ENCODE peak calls at places on chromosomes 4 and X, in six cellular contexts. One of them, this sample, is unnamed.

GRCh38 chr4:150906987-150907633 is 108.0 kb downstream of the LRBA start:
- DNase-seq in A549: peak
- DNase-seq in WERI-Rb-1: no peak
- DNase-seq in LNCaP clone FGC: no peak
- DNase-seq in heart right ventricle: peak
- DNase-seq in IMR-90: no peak
- DNase-seq in this sample: no peak

GRCh38 chr4:5969777-5970176 is 48.5 kb downstream of the C4orf50 start:
- DNase-seq in A549: no peak
- DNase-seq in WERI-Rb-1: no peak
- DNase-seq in LNCaP clone FGC: no peak
- DNase-seq in heart right ventricle: no peak
- DNase-seq in IMR-90: no peak
- DNase-seq in this sample: no peak

GRCh38 chrX:3501833-3502535 is 155.5 kb upstream of the MXRA5 start:
- DNase-seq in A549: no peak
- DNase-seq in WERI-Rb-1: no peak
- DNase-seq in LNCaP clone FGC: no peak
- DNase-seq in heart right ventricle: peak
- DNase-seq in IMR-90: no peak
- DNase-seq in this sample: no peak

GRCh38 chr4:114115526-114115925 is 136.1 kb upstream of the ARSJ start:
- DNase-seq in A549: no peak
- DNase-seq in WERI-Rb-1: no peak
- DNase-seq in LNCaP clone FGC: no peak
- DNase-seq in heart right ventricle: no peak
- DNase-seq in IMR-90: no peak
- DNase-seq in this sample: no peak

GRCh38 chr4:53537606-53538005 is 53.7 kb downstream of the LNX1 start:
- DNase-seq in A549: no peak
- DNase-seq in WERI-Rb-1: no peak
- DNase-seq in LNCaP clone FGC: peak
- DNase-seq in heart right ventricle: no peak
- DNase-seq in IMR-90: no peak
- DNase-seq in this sample: no peak

GRCh38 chrX:46561931-46562721 is 11.4 kb upstream of the CHST7 start:
- DNase-seq in A549: no peak
- DNase-seq in WERI-Rb-1: no peak
- DNase-seq in LNCaP clone FGC: no peak
- DNase-seq in heart right ventricle: peak
- DNase-seq in IMR-90: no peak
- DNase-seq in this sample: peak

GRCh38 chrX:96685205-96686099 is 810 bp downstream of the DIAPH2 start:
- DNase-seq in A549: peak
- DNase-seq in WERI-Rb-1: peak
- DNase-seq in LNCaP clone FGC: no peak
- DNase-seq in heart right ventricle: peak
- DNase-seq in IMR-90: peak
- DNase-seq in this sample: no peak

GRCh38 chr4:166153539-166153938 is 280.5 kb downstream of the TLL1 start:
- DNase-seq in A549: no peak
- DNase-seq in WERI-Rb-1: no peak
- DNase-seq in LNCaP clone FGC: no peak
- DNase-seq in heart right ventricle: no peak
- DNase-seq in IMR-90: no peak
- DNase-seq in this sample: no peak

GRCh38 chrX:133350751-133351150 is 64.5 kb downstream of the GPC4 start:
- DNase-seq in A549: no peak
- DNase-seq in WERI-Rb-1: no peak
- DNase-seq in LNCaP clone FGC: no peak
- DNase-seq in heart right ventricle: peak
- DNase-seq in IMR-90: no peak
- DNase-seq in this sample: no peak

GRCh38 chr4:181564616-181565015 is 678.6 kb upstream of the TENM3 start:
- DNase-seq in A549: no peak
- DNase-seq in WERI-Rb-1: no peak
- DNase-seq in LNCaP clone FGC: no peak
- DNase-seq in heart right ventricle: no peak
- DNase-seq in IMR-90: peak
- DNase-seq in this sample: no peak

GRCh38 chr4:99300934-99301333 is 10.1 kb upstream of the ADH1A start:
- DNase-seq in A549: peak
- DNase-seq in WERI-Rb-1: no peak
- DNase-seq in LNCaP clone FGC: peak
- DNase-seq in heart right ventricle: peak
- DNase-seq in IMR-90: peak
- DNase-seq in this sample: no peak

GRCh38 chr4:128649575-128650205 is 159.8 kb upstream of the JADE1 start:
- DNase-seq in A549: peak
- DNase-seq in WERI-Rb-1: no peak
- DNase-seq in LNCaP clone FGC: no peak
- DNase-seq in heart right ventricle: no peak
- DNase-seq in IMR-90: peak
- DNase-seq in this sample: no peak

GRCh38 chr4:114267976-114268375 is 288.5 kb upstream of the ARSJ start:
- DNase-seq in A549: no peak
- DNase-seq in WERI-Rb-1: no peak
- DNase-seq in LNCaP clone FGC: no peak
- DNase-seq in heart right ventricle: no peak
- DNase-seq in IMR-90: no peak
- DNase-seq in this sample: no peak

GRCh38 chr4:128130621-128131020 is 69.5 kb downstream of the LARP1B start:
- DNase-seq in A549: no peak
- DNase-seq in WERI-Rb-1: no peak
- DNase-seq in LNCaP clone FGC: no peak
- DNase-seq in heart right ventricle: no peak
- DNase-seq in IMR-90: no peak
- DNase-seq in this sample: no peak

GRCh38 chrX:110852180-110852579 is 56.6 kb upstream of the CHRDL1 start:
- DNase-seq in A549: peak
- DNase-seq in WERI-Rb-1: no peak
- DNase-seq in LNCaP clone FGC: no peak
- DNase-seq in heart right ventricle: no peak
- DNase-seq in IMR-90: peak
- DNase-seq in this sample: no peak

GRCh38 chr4:26717332-26717731 is 133.4 kb downstream of the TBC1D19 start:
- DNase-seq in A549: no peak
- DNase-seq in WERI-Rb-1: no peak
- DNase-seq in LNCaP clone FGC: no peak
- DNase-seq in heart right ventricle: no peak
- DNase-seq in IMR-90: peak
- DNase-seq in this sample: no peak

GRCh38 chrX:40471965-40472648 is 108.7 kb upstream of the ATP6AP2 start:
- DNase-seq in A549: peak
- DNase-seq in WERI-Rb-1: peak
- DNase-seq in LNCaP clone FGC: no peak
- DNase-seq in heart right ventricle: peak
- DNase-seq in IMR-90: peak
- DNase-seq in this sample: peak

GRCh38 chr4:88735554-88735953 is 37.9 kb upstream of the NAP1L5 start:
- DNase-seq in A549: no peak
- DNase-seq in WERI-Rb-1: no peak
- DNase-seq in LNCaP clone FGC: no peak
- DNase-seq in heart right ventricle: no peak
- DNase-seq in IMR-90: peak
- DNase-seq in this sample: no peak

GRCh38 chrX:40201486-40201885 is 103.7 kb upstream of the BCOR start:
- DNase-seq in A549: no peak
- DNase-seq in WERI-Rb-1: no peak
- DNase-seq in LNCaP clone FGC: no peak
- DNase-seq in heart right ventricle: no peak
- DNase-seq in IMR-90: no peak
- DNase-seq in this sample: peak

GRCh38 chrX:110108381-110108796 is 105.5 kb downstream of the TMEM164 start:
- DNase-seq in A549: no peak
- DNase-seq in WERI-Rb-1: no peak
- DNase-seq in LNCaP clone FGC: no peak
- DNase-seq in heart right ventricle: no peak
- DNase-seq in IMR-90: peak
- DNase-seq in this sample: no peak

GRCh38 chr4:13143704-13144103 is 340.4 kb downstream of the RAB28 start:
- DNase-seq in A549: no peak
- DNase-seq in WERI-Rb-1: no peak
- DNase-seq in LNCaP clone FGC: no peak
- DNase-seq in heart right ventricle: no peak
- DNase-seq in IMR-90: no peak
- DNase-seq in this sample: no peak

GRCh38 chr4:6340446-6341015 is 70.9 kb downstream of the WFS1 start:
- DNase-seq in A549: no peak
- DNase-seq in WERI-Rb-1: no peak
- DNase-seq in LNCaP clone FGC: no peak
- DNase-seq in heart right ventricle: no peak
- DNase-seq in IMR-90: no peak
- DNase-seq in this sample: no peak

DNA sequence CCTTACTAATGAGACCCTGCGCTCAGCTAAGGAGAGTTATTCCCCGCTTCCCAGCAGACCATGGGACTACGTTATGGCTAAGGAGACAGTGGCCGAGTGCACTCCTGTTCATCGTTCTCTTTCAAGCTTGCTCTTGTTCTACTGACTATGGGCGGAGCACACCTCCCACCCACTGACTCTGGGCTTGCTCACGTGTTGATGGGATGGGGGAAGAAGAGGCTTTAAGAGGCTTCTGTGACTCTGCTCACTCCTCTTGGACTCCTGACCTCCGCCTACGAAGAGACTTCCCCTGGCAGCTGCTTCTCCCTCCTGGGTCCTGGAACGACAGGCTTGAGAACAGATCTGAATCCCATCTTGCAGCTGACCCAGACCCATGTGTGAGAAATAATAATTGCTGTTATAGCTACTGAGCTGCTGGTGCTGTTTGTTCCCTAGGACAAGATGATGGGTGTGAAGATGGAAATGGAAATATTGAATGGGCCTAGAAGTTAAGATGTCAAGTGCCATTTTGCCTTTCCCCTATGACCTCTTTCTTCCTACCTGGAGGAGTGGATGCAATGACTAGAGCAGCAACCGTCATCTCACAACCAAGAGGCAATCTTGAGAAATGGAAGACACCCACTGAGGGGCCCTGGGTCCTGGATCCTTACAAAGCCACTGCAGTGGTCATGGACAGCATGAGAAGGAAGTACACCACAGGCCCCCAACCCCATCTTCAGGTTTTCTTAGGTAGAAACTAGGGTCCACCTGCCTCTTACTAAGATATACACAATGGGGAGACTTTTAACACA is 38.7 kb upstream of the IRAK1 start:
- DNase-seq in A549: no peak
- DNase-seq in WERI-Rb-1: no peak
- DNase-seq in LNCaP clone FGC: no peak
- DNase-seq in heart right ventricle: no peak
- DNase-seq in IMR-90: no peak
- DNase-seq in this sample: no peak
- H3K4me3 ChIP-seq in A549: no peak
- H3K4me3 ChIP-seq in WERI-Rb-1: no peak
- H3K4me3 ChIP-seq in LNCaP clone FGC: no peak
- H3K4me3 ChIP-seq in heart right ventricle: no peak
- H3K4me3 ChIP-seq in IMR-90: no peak
- H3K4me3 ChIP-seq in this sample: no peak

GRCh38 chr4:41784191-41784979 is 35.9 kb upstream of the PHOX2B start:
- DNase-seq in A549: no peak
- DNase-seq in WERI-Rb-1: peak
- DNase-seq in LNCaP clone FGC: no peak
- DNase-seq in heart right ventricle: no peak
- DNase-seq in IMR-90: no peak
- DNase-seq in this sample: no peak

GRCh38 chr4:41791557-41791956 is 43.0 kb upstream of the PHOX2B start:
- DNase-seq in A549: no peak
- DNase-seq in WERI-Rb-1: no peak
- DNase-seq in LNCaP clone FGC: no peak
- DNase-seq in heart right ventricle: no peak
- DNase-seq in IMR-90: no peak
- DNase-seq in this sample: no peak

GRCh38 chr4:41792166-41792565 is 43.6 kb upstream of the PHOX2B start:
- DNase-seq in A549: no peak
- DNase-seq in WERI-Rb-1: no peak
- DNase-seq in LNCaP clone FGC: no peak
- DNase-seq in heart right ventricle: no peak
- DNase-seq in IMR-90: no peak
- DNase-seq in this sample: no peak

GRCh38 chr4:41785665-41786064 is 37.1 kb upstream of the PHOX2B start:
- DNase-seq in A549: no peak
- DNase-seq in WERI-Rb-1: no peak
- DNase-seq in LNCaP clone FGC: no peak
- DNase-seq in heart right ventricle: no peak
- DNase-seq in IMR-90: no peak
- DNase-seq in this sample: no peak

DNA sequence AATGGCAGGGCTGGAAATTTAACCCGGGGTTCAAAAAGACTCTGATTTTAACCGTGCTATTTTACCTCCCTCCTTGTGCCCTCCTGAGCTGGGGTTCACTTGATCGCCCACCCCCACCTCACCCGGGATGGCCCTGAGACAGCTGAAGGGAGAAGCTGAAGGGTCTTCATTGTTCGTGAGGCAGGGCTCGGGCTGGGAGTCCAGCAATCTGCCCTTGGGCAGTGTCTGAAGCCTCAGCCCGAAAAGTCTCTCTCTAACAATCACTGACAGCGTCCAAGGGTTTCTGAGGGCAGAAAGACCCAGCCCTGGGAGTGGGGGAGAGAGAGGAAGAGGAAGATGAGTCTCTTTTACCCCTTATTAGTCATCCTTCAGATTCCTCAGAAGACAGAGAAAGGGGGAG is 39.4 kb upstream of the PHOX2B start:
- DNase-seq in A549: no peak
- DNase-seq in WERI-Rb-1: no peak
- DNase-seq in LNCaP clone FGC: no peak
- DNase-seq in heart right ventricle: no peak
- DNase-seq in IMR-90: no peak
- DNase-seq in this sample: no peak
- TF ChIP-seq CTCF in A549: no peak
- TF ChIP-seq CTCF in WERI-Rb-1: no peak
- TF ChIP-seq CTCF in LNCaP clone FGC: no peak
- TF ChIP-seq CTCF in heart right ventricle: no peak
- TF ChIP-seq CTCF in IMR-90: no peak
- TF ChIP-seq CTCF in this sample: no peak

GRCh38 chr4:78396613-78397291 is 154.8 kb upstream of the ANXA3 start:
- DNase-seq in A549: no peak
- DNase-seq in WERI-Rb-1: no peak
- DNase-seq in LNCaP clone FGC: no peak
- DNase-seq in heart right ventricle: no peak
- DNase-seq in IMR-90: no peak
- DNase-seq in this sample: no peak
- H3K4me3 ChIP-seq in A549: no peak
- H3K4me3 ChIP-seq in WERI-Rb-1: no peak
- H3K4me3 ChIP-seq in LNCaP clone FGC: no peak
- H3K4me3 ChIP-seq in heart right ventricle: no peak
- H3K4me3 ChIP-seq in IMR-90: no peak
- H3K4me3 ChIP-seq in this sample: no peak

GRCh38 chr4:21134994-21135393 is 434.7 kb downstream of the PACRGL start:
- DNase-seq in A549: peak
- DNase-seq in WERI-Rb-1: no peak
- DNase-seq in LNCaP clone FGC: peak
- DNase-seq in heart right ventricle: no peak
- DNase-seq in IMR-90: no peak
- DNase-seq in this sample: no peak
- TF ChIP-seq CTCF in A549: no peak
- TF ChIP-seq CTCF in WERI-Rb-1: peak
- TF ChIP-seq CTCF in LNCaP clone FGC: peak
- TF ChIP-seq CTCF in heart right ventricle: no peak
- TF ChIP-seq CTCF in IMR-90: no peak
- TF ChIP-seq CTCF in this sample: no peak

This sample was measured in GM12864.